ENCODE peak calls at places on chromosomes 3 and 15, in nine cellular contexts. One of them, this sample, is unnamed. For H3K4me1, the result is how much of the 10 kb centered on the place peaks cover.

GRCh38 chr3:102511168-102511567 is 76.4 kb downstream of the ZPLD1 start:
- DNase-seq in GM23338: no peak
- DNase-seq in left ventricle myocardium inferior: no peak
- DNase-seq in OCI-LY7: no peak
- DNase-seq in cardiac muscle cell: no peak
- DNase-seq in A673: no peak
- DNase-seq in astrocyte: no peak
- DNase-seq in tibial artery: no peak
- DNase-seq in GM23248: no peak
- DNase-seq in this sample: no peak

GRCh38 chr15:66748320-66748779 is 46.3 kb downstream of the SMAD6 start:
- DNase-seq in astrocyte: peak
- DNase-seq in GM23248: peak
- DNase-seq in GM23338: peak
- DNase-seq in A673: no peak
- DNase-seq in left ventricle myocardium inferior: no peak
- DNase-seq in cardiac muscle cell: no peak
- DNase-seq in OCI-LY7: no peak
- DNase-seq in tibial artery: no peak
- DNase-seq in this sample: no peak

GRCh38 chr15:47609693-47610092 is 107.6 kb upstream of the SEMA6D start:
- DNase-seq in GM23338: no peak
- DNase-seq in cardiac muscle cell: no peak
- DNase-seq in GM23248: no peak
- DNase-seq in left ventricle myocardium inferior: no peak
- DNase-seq in OCI-LY7: no peak
- DNase-seq in tibial artery: no peak
- DNase-seq in A673: no peak
- DNase-seq in astrocyte: no peak
- DNase-seq in this sample: no peak

GRCh38 chr15:40081691-40082194 is 26.9 kb downstream of the BMF start:
- DNase-seq in OCI-LY7: no peak
- DNase-seq in astrocyte: peak
- DNase-seq in GM23248: peak
- DNase-seq in GM23338: peak
- DNase-seq in cardiac muscle cell: peak
- DNase-seq in tibial artery: peak
- DNase-seq in A673: peak
- DNase-seq in left ventricle myocardium inferior: peak
- DNase-seq in this sample: no peak

GRCh38 chr3:139020868-139021234 is at the start of gene PRR23B:
- DNase-seq in astrocyte: no peak
- DNase-seq in left ventricle myocardium inferior: no peak
- DNase-seq in OCI-LY7: peak
- DNase-seq in GM23338: peak
- DNase-seq in cardiac muscle cell: no peak
- DNase-seq in A673: peak
- DNase-seq in tibial artery: no peak
- DNase-seq in GM23248: peak
- DNase-seq in this sample: no peak

GRCh38 chr3:57555316-57555715 is 758 bp upstream of the PDE12 start:
- DNase-seq in A673: no peak
- DNase-seq in left ventricle myocardium inferior: no peak
- DNase-seq in astrocyte: no peak
- DNase-seq in GM23338: no peak
- DNase-seq in OCI-LY7: no peak
- DNase-seq in GM23248: peak
- DNase-seq in cardiac muscle cell: no peak
- DNase-seq in tibial artery: no peak
- DNase-seq in this sample: peak

GRCh38 chr3:54968546-54969172 is 40.8 kb upstream of the LRTM1 start:
- DNase-seq in astrocyte: peak
- DNase-seq in cardiac muscle cell: no peak
- DNase-seq in left ventricle myocardium inferior: no peak
- DNase-seq in GM23338: no peak
- DNase-seq in OCI-LY7: no peak
- DNase-seq in tibial artery: no peak
- DNase-seq in GM23248: peak
- DNase-seq in A673: no peak
- DNase-seq in this sample: no peak

GRCh38 chr3:156449712-156450574 is 105.0 kb downstream of the SSR3 start:
- DNase-seq in GM23338: peak
- DNase-seq in GM23248: peak
- DNase-seq in cardiac muscle cell: peak
- DNase-seq in OCI-LY7: peak
- DNase-seq in tibial artery: no peak
- DNase-seq in astrocyte: peak
- DNase-seq in left ventricle myocardium inferior: no peak
- DNase-seq in A673: peak
- DNase-seq in this sample: no peak

GRCh38 chr3:48553886-48554845 is 2.4 kb downstream of the PFKFB4 start:
- DNase-seq in astrocyte: no peak
- DNase-seq in GM23338: no peak
- DNase-seq in A673: no peak
- DNase-seq in tibial artery: no peak
- DNase-seq in OCI-LY7: no peak
- DNase-seq in left ventricle myocardium inferior: no peak
- DNase-seq in cardiac muscle cell: no peak
- DNase-seq in GM23248: no peak
- DNase-seq in this sample: no peak

GRCh38 chr15:36605626-36606263 is 26.3 kb downstream of the CDIN1 start:
- DNase-seq in tibial artery: no peak
- DNase-seq in cardiac muscle cell: peak
- DNase-seq in A673: no peak
- DNase-seq in GM23338: no peak
- DNase-seq in OCI-LY7: no peak
- DNase-seq in astrocyte: no peak
- DNase-seq in GM23248: no peak
- DNase-seq in left ventricle myocardium inferior: no peak
- DNase-seq in this sample: no peak

GRCh38 chr15:101276501-101277037 is 716 bp downstream of the SELENOS start:
- DNase-seq in left ventricle myocardium inferior: no peak
- DNase-seq in tibial artery: no peak
- DNase-seq in A673: peak
- DNase-seq in cardiac muscle cell: no peak
- DNase-seq in GM23338: peak
- DNase-seq in OCI-LY7: peak
- DNase-seq in GM23248: peak
- DNase-seq in astrocyte: peak
- DNase-seq in this sample: no peak

GRCh38 chr3:128859573-128860154 is 19.8 kb upstream of the ACAD9 start:
- DNase-seq in OCI-LY7: peak
- DNase-seq in cardiac muscle cell: no peak
- DNase-seq in left ventricle myocardium inferior: no peak
- DNase-seq in A673: no peak
- DNase-seq in GM23248: no peak
- DNase-seq in tibial artery: no peak
- DNase-seq in astrocyte: no peak
- DNase-seq in GM23338: no peak
- DNase-seq in this sample: no peak

GRCh38 chr3:184752361-184752760 is 40.5 kb upstream of the MAGEF1 start:
- DNase-seq in GM23248: no peak
- DNase-seq in tibial artery: no peak
- DNase-seq in astrocyte: no peak
- DNase-seq in cardiac muscle cell: no peak
- DNase-seq in OCI-LY7: no peak
- DNase-seq in A673: no peak
- DNase-seq in GM23338: no peak
- DNase-seq in left ventricle myocardium inferior: no peak
- DNase-seq in this sample: no peak

GRCh38 chr3:30934208-30934550 is 39.7 kb upstream of the GADL1 start:
- DNase-seq in A673: peak
- DNase-seq in cardiac muscle cell: peak
- DNase-seq in OCI-LY7: peak
- DNase-seq in tibial artery: no peak
- DNase-seq in GM23338: peak
- DNase-seq in astrocyte: peak
- DNase-seq in left ventricle myocardium inferior: no peak
- DNase-seq in GM23248: peak
- DNase-seq in this sample: no peak

GRCh38 chr3:62833538-62833937 is 41.7 kb downstream of the CADPS start:
- DNase-seq in cardiac muscle cell: peak
- DNase-seq in A673: peak
- DNase-seq in tibial artery: no peak
- DNase-seq in astrocyte: no peak
- DNase-seq in OCI-LY7: peak
- DNase-seq in GM23338: peak
- DNase-seq in GM23248: peak
- DNase-seq in left ventricle myocardium inferior: no peak
- DNase-seq in this sample: no peak
- H3K4me1 ChIP-seq in cardiac muscle cell: under half
- H3K4me1 ChIP-seq in A673: under half
- H3K4me1 ChIP-seq in tibial artery: under half
- H3K4me1 ChIP-seq in astrocyte: under half
- H3K4me1 ChIP-seq in OCI-LY7: half or more
- H3K4me1 ChIP-seq in GM23338: under half
- H3K4me1 ChIP-seq in GM23248: under half
- H3K4me1 ChIP-seq in left ventricle myocardium inferior: under half
- H3K4me1 ChIP-seq in this sample: under half

GRCh38 chr3:124115279-124115678 is 123.4 kb upstream of the ROPN1 start:
- DNase-seq in OCI-LY7: no peak
- DNase-seq in cardiac muscle cell: no peak
- DNase-seq in A673: no peak
- DNase-seq in left ventricle myocardium inferior: no peak
- DNase-seq in GM23338: no peak
- DNase-seq in tibial artery: no peak
- DNase-seq in astrocyte: no peak
- DNase-seq in GM23248: no peak
- DNase-seq in this sample: no peak

GRCh38 chr3:124118397-124118796 is 126.5 kb upstream of the ROPN1 start:
- DNase-seq in astrocyte: no peak
- DNase-seq in tibial artery: no peak
- DNase-seq in OCI-LY7: no peak
- DNase-seq in cardiac muscle cell: no peak
- DNase-seq in GM23248: peak
- DNase-seq in A673: no peak
- DNase-seq in left ventricle myocardium inferior: no peak
- DNase-seq in GM23338: no peak
- DNase-seq in this sample: no peak

GRCh38 chr3:124115965-124116364 is 124.0 kb upstream of the ROPN1 start:
- DNase-seq in GM23248: peak
- DNase-seq in OCI-LY7: no peak
- DNase-seq in tibial artery: no peak
- DNase-seq in GM23338: no peak
- DNase-seq in A673: no peak
- DNase-seq in cardiac muscle cell: no peak
- DNase-seq in astrocyte: no peak
- DNase-seq in left ventricle myocardium inferior: no peak
- DNase-seq in this sample: no peak

GRCh38 chr3:124119056-124119721 is 127.3 kb upstream of the ROPN1 start:
- DNase-seq in GM23338: no peak
- DNase-seq in cardiac muscle cell: no peak
- DNase-seq in left ventricle myocardium inferior: no peak
- DNase-seq in GM23248: peak
- DNase-seq in tibial artery: no peak
- DNase-seq in OCI-LY7: no peak
- DNase-seq in astrocyte: peak
- DNase-seq in A673: no peak
- DNase-seq in this sample: no peak

DNA sequence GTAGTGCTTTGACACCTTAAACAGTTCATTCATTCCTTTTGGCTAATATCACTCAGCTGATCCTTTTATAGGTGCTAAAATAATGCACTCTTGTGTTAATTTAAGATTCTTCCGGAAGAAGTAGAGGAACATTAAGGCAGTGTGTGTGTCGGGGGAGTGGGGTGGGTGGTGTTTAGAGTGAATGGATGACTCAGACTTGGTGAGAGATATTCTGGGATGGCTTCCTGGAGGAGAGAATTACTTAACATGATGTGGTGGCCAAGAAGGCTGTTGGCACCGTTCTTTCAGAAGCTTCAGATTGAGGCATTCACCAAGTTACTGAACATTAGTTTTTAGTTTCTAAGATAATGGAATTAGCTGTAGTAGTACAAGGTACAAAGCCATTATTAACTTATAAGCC is 125.6 kb upstream of the ROPN1 start:
- DNase-seq in A673: peak
- DNase-seq in left ventricle myocardium inferior: peak
- DNase-seq in GM23338: no peak
- DNase-seq in OCI-LY7: no peak
- DNase-seq in astrocyte: peak
- DNase-seq in GM23248: peak
- DNase-seq in tibial artery: peak
- DNase-seq in cardiac muscle cell: no peak
- DNase-seq in this sample: no peak
- H3K27ac ChIP-seq in A673: no peak
- H3K27ac ChIP-seq in left ventricle myocardium inferior: no peak
- H3K27ac ChIP-seq in GM23338: no peak
- H3K27ac ChIP-seq in OCI-LY7: no peak
- H3K27ac ChIP-seq in astrocyte: peak
- H3K27ac ChIP-seq in GM23248: no peak
- H3K27ac ChIP-seq in tibial artery: peak
- H3K27ac ChIP-seq in cardiac muscle cell: no peak
- H3K27ac ChIP-seq in this sample: no peak

GRCh38 chr3:152595975-152596832 is 238.7 kb upstream of the P2RY1 start:
- DNase-seq in A673: peak
- DNase-seq in GM23248: peak
- DNase-seq in GM23338: no peak
- DNase-seq in OCI-LY7: peak
- DNase-seq in tibial artery: peak
- DNase-seq in astrocyte: peak
- DNase-seq in cardiac muscle cell: peak
- DNase-seq in left ventricle myocardium inferior: no peak
- DNase-seq in this sample: peak
- H3K4me3 ChIP-seq in A673: no peak
- H3K4me3 ChIP-seq in GM23248: peak
- H3K4me3 ChIP-seq in GM23338: no peak
- H3K4me3 ChIP-seq in OCI-LY7: peak
- H3K4me3 ChIP-seq in tibial artery: peak
- H3K4me3 ChIP-seq in astrocyte: no peak
- H3K4me3 ChIP-seq in cardiac muscle cell: no peak
- H3K4me3 ChIP-seq in left ventricle myocardium inferior: peak
- H3K4me3 ChIP-seq in this sample: no peak

GRCh38 chr3:100776736-100777135 is 67.4 kb downstream of the TFG start:
- DNase-seq in GM23248: peak
- DNase-seq in cardiac muscle cell: no peak
- DNase-seq in A673: peak
- DNase-seq in tibial artery: no peak
- DNase-seq in GM23338: peak
- DNase-seq in left ventricle myocardium inferior: no peak
- DNase-seq in OCI-LY7: no peak
- DNase-seq in astrocyte: no peak
- DNase-seq in this sample: no peak

GRCh38 chr3:100779475-100779874 is 70.2 kb downstream of the TFG start:
- DNase-seq in left ventricle myocardium inferior: no peak
- DNase-seq in cardiac muscle cell: no peak
- DNase-seq in astrocyte: no peak
- DNase-seq in A673: no peak
- DNase-seq in OCI-LY7: no peak
- DNase-seq in tibial artery: no peak
- DNase-seq in GM23338: no peak
- DNase-seq in GM23248: no peak
- DNase-seq in this sample: no peak

GRCh38 chr3:100777271-100777670 is 68.0 kb downstream of the TFG start:
- DNase-seq in GM23338: no peak
- DNase-seq in tibial artery: no peak
- DNase-seq in cardiac muscle cell: no peak
- DNase-seq in OCI-LY7: no peak
- DNase-seq in astrocyte: peak
- DNase-seq in A673: no peak
- DNase-seq in GM23248: peak
- DNase-seq in left ventricle myocardium inferior: no peak
- DNase-seq in this sample: no peak

GRCh38 chr3:100775669-100776068 is 66.4 kb downstream of the TFG start:
- DNase-seq in left ventricle myocardium inferior: no peak
- DNase-seq in cardiac muscle cell: no peak
- DNase-seq in A673: no peak
- DNase-seq in astrocyte: no peak
- DNase-seq in OCI-LY7: no peak
- DNase-seq in GM23338: no peak
- DNase-seq in tibial artery: no peak
- DNase-seq in GM23248: peak
- DNase-seq in this sample: no peak

GRCh38 chr3:100776097-100776729 is 66.9 kb downstream of the TFG start:
- DNase-seq in tibial artery: no peak
- DNase-seq in GM23338: no peak
- DNase-seq in OCI-LY7: no peak
- DNase-seq in cardiac muscle cell: no peak
- DNase-seq in A673: no peak
- DNase-seq in GM23248: no peak
- DNase-seq in astrocyte: no peak
- DNase-seq in left ventricle myocardium inferior: no peak
- DNase-seq in this sample: no peak
- H3K4me1 ChIP-seq in tibial artery: under half
- H3K4me1 ChIP-seq in GM23338: under half
- H3K4me1 ChIP-seq in OCI-LY7: under half
- H3K4me1 ChIP-seq in cardiac muscle cell: under half
- H3K4me1 ChIP-seq in A673: under half
- H3K4me1 ChIP-seq in GM23248: half or more
- H3K4me1 ChIP-seq in astrocyte: under half
- H3K4me1 ChIP-seq in left ventricle myocardium inferior: under half
- H3K4me1 ChIP-seq in this sample: under half

This sample was measured in naive thymus-derived CD4-positive, alpha-beta T cell.